ENCODE peak calls at places on chromosomes 16 and 17, in four cellular contexts. One of them, this sample, is unnamed.

GRCh38 chr17:77409282-77410161 is 268.8 kb downstream of the SEC14L1 start:
- DNase-seq in sigmoid colon: peak; percentile 97
- DNase-seq in 8988T: no peak
- DNase-seq in glutamatergic neuron: no peak
- DNase-seq in this sample: no peak

GRCh38 chr16:88970095-88970494 is 6.9 kb downstream of the CBFA2T3 start:
- DNase-seq in sigmoid colon: no peak
- DNase-seq in 8988T: no peak
- DNase-seq in glutamatergic neuron: no peak
- DNase-seq in this sample: no peak

GRCh38 chr16:80260906-80261311 is 279.9 kb upstream of the DYNLRB2 start:
- DNase-seq in sigmoid colon: no peak
- DNase-seq in 8988T: no peak
- DNase-seq in glutamatergic neuron: no peak
- DNase-seq in this sample: peak; percentile 15

GRCh38 chr16:83793179-83793578 is 14.6 kb upstream of the HSBP1 start:
- DNase-seq in sigmoid colon: no peak
- DNase-seq in 8988T: no peak
- DNase-seq in glutamatergic neuron: no peak
- DNase-seq in this sample: peak; percentile 41

GRCh38 chr16:49051626-49052025 is 230.0 kb downstream of the CBLN1 start:
- DNase-seq in sigmoid colon: no peak
- DNase-seq in 8988T: no peak
- DNase-seq in glutamatergic neuron: no peak
- DNase-seq in this sample: no peak

GRCh38 chr17:75983501-75984181 is 4.6 kb downstream of the TEN1 start:
- DNase-seq in sigmoid colon: no peak
- DNase-seq in 8988T: no peak
- DNase-seq in glutamatergic neuron: no peak
- DNase-seq in this sample: peak; percentile 63

GRCh38 chr16:57360321-57360935 is 1.8 kb downstream of the CCL22 start:
- DNase-seq in sigmoid colon: no peak
- DNase-seq in 8988T: no peak
- DNase-seq in glutamatergic neuron: no peak
- DNase-seq in this sample: no peak

GRCh38 chr17:74192950-74193781 is 10.3 kb upstream of the RPL38 start:
- DNase-seq in sigmoid colon: peak; percentile 90
- DNase-seq in 8988T: no peak
- DNase-seq in glutamatergic neuron: peak; percentile 64
- DNase-seq in this sample: peak; percentile 86

GRCh38 chr17:76544916-76545365 is 5.1 kb downstream of the PRCD start:
- DNase-seq in sigmoid colon: no peak
- DNase-seq in 8988T: no peak
- DNase-seq in glutamatergic neuron: no peak
- DNase-seq in this sample: no peak

GRCh38 chr17:54785643-54786258 is 114.9 kb upstream of the TOM1L1 start:
- DNase-seq in sigmoid colon: no peak
- DNase-seq in 8988T: no peak
- DNase-seq in glutamatergic neuron: no peak
- DNase-seq in this sample: no peak

GRCh38 chr17:5299383-5299782 is 17.3 kb downstream of the RABEP1 start:
- DNase-seq in sigmoid colon: no peak
- DNase-seq in 8988T: no peak
- DNase-seq in glutamatergic neuron: no peak
- DNase-seq in this sample: no peak

GRCh38 chr16:4048481-4048880 is 67.8 kb downstream of the ADCY9 start:
- DNase-seq in sigmoid colon: peak; percentile 35
- DNase-seq in 8988T: no peak
- DNase-seq in glutamatergic neuron: no peak
- DNase-seq in this sample: no peak

This sample was measured in bronchial epithelial cell.